ENCODE peak calls at places on chromosome 18, in seven cellular contexts. Z is endothelial cell, N is glutamatergic neuron, X is mucosa of descending colon, E is epithelial cell of esophagus, D is left ventricle myocardium inferior, M is AG09309. S is an unnamed sample.

GRCh38 chr18:62418258-62418657 is 93.1 kb downstream of the TNFRSF11A start:
- DNase-seq in Z (no peak), N (no peak), X (no peak), E (no peak), D (no peak), M (no peak), S (peak)

GRCh38 chr18:74480149-74480651 is 16.0 kb upstream of the CNDP2 start:
- DNase-seq in Z (no peak), N (no peak), X (no peak), E (no peak), D (no peak), M (no peak), S (peak)

GRCh38 chr18:47254341-47254939 is 3.0 kb upstream of the SKOR2 start:
- DNase-seq in Z (peak), N (no peak), X (no peak), E (peak), D (peak), M (no peak), S (no peak)

GRCh38 chr18:5890606-5891360 is 4.5 kb downstream of the TMEM200C start:
- DNase-seq in Z (peak), N (peak), X (peak), E (peak), D (peak), M (no peak), S (no peak)

GRCh38 chr18:47730795-47731194 is 199.7 kb downstream of the SMAD2 start:
- DNase-seq in Z (no peak), N (no peak), X (no peak), E (no peak), D (no peak), M (no peak), S (no peak)

GRCh38 chr18:34330308-34330707 is 105.6 kb upstream of the NOL4 start:
- DNase-seq in Z (no peak), N (no peak), X (no peak), E (no peak), D (no peak), M (no peak), S (no peak)

GRCh38 chr18:33918571-33918970 is 306.1 kb downstream of the NOL4 start:
- DNase-seq in Z (no peak), N (no peak), X (no peak), E (no peak), D (no peak), M (no peak), S (no peak)

GRCh38 chr18:7177131-7177744 is 53.7 kb upstream of the LRRC30 start:
- DNase-seq in Z (peak), N (peak), X (no peak), E (peak), D (no peak), M (peak), S (peak)

GRCh38 chr18:79526468-79527460 is 131.0 kb downstream of the NFATC1 start:
- DNase-seq in Z (no peak), N (peak), X (no peak), E (no peak), D (no peak), M (no peak), S (peak)

GRCh38 chr18:68972176-68972575 is 174.3 kb downstream of the CCDC102B start:
- DNase-seq in Z (no peak), N (no peak), X (no peak), E (peak), D (no peak), M (no peak), S (no peak)

GRCh38 chr18:49747876-49748275 is 65.5 kb downstream of the ACAA2 start:
- DNase-seq in Z (no peak), N (no peak), X (no peak), E (no peak), D (no peak), M (no peak), S (no peak)

GRCh38 chr18:46877329-46877987 is 39.8 kb downstream of the PIAS2 start:
- DNase-seq in Z (no peak), N (no peak), X (no peak), E (peak), D (no peak), M (no peak), S (no peak)

GRCh38 chr18:49277395-49278036 is 182.9 kb downstream of the DYM start:
- DNase-seq in Z (no peak), N (no peak), X (no peak), E (peak), D (no peak), M (peak), S (no peak)

GRCh38 chr18:49193252-49193651 is 242.5 kb upstream of the SMAD7 start:
- DNase-seq in Z (no peak), N (no peak), X (no peak), E (no peak), D (no peak), M (no peak), S (no peak)

GRCh38 chr18:46070683-46071614 is 1.1 kb downstream of the PSTPIP2 start:
- DNase-seq in Z (peak), N (no peak), X (no peak), E (no peak), D (no peak), M (no peak), S (no peak)

GRCh38 chr18:48136544-48137353 is 206.3 kb upstream of the SMAD2 start:
- DNase-seq in Z (peak), N (no peak), X (no peak), E (no peak), D (no peak), M (no peak), S (no peak)

GRCh38 chr18:12254137-12254819 is at the start of gene CIDEA:
- DNase-seq in Z (peak), N (peak), X (no peak), E (peak), D (no peak), M (no peak), S (no peak)
- TF ChIP-seq CTCF in Z (no peak), N (no peak), X (no peak), E (no peak), D (no peak), M (no peak), S (no peak)

DNA sequence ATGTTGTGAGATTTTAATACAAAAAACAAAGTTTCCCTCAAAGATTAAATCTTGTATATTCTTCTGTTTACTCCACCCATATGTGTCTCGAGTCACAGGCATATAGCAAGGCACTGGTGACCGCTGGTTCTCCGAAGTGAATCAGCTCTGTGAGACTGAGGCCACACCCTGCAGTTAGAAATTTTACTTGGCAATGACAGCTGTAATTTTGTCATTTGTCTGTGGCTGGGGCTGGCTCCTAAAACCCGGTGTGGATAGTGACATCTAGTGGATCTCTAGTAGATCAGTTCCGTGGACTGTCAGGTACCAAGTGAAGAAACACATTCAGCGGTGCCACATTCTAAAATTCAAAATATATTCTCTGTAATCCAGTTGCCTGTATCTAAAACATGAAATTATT is 278.0 kb downstream of the NEDD4L start:
- DNase-seq in Z (no peak), N (no peak), X (peak), E (peak), D (peak), M (peak), S (peak)
- TF ChIP-seq CTCF in Z (no peak), N (no peak), X (peak), E (peak), D (peak), M (peak), S (peak)

DNA sequence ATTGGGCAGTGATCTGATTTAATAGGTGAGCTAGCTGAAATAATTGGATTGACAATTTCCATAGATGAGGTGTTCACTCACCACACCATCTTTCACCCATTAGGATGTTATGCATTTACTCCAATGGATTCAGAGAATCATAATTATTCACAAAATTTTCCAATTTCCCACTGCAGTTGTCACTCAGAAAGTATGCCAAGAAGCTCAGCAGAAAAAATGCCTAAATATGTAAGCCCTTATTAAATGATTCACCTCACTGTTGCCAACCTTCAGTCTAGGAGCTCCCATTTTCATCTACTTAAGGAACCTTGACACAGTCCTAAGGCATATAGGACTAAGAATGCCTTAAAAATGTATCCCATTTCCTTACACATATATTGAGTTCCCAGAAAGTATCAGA is 94.3 kb downstream of the MBD2 start:
- DNase-seq in Z (no peak), N (no peak), X (no peak), E (no peak), D (no peak), M (no peak), S (no peak)
- TF ChIP-seq CTCF in Z (no peak), N (no peak), X (no peak), E (no peak), D (no peak), M (no peak), S (no peak)

GRCh38 chr18:66557091-66557490 is 46.8 kb downstream of the CDH19 start:
- DNase-seq in Z (no peak), N (no peak), X (no peak), E (peak), D (no peak), M (no peak), S (no peak)

GRCh38 chr18:66562279-66562678 is 41.6 kb downstream of the CDH19 start:
- DNase-seq in Z (no peak), N (no peak), X (no peak), E (no peak), D (no peak), M (no peak), S (no peak)

GRCh38 chr18:66564236-66564635 is 39.7 kb downstream of the CDH19 start:
- DNase-seq in Z (no peak), N (no peak), X (no peak), E (no peak), D (no peak), M (no peak), S (no peak)

GRCh38 chr18:66558773-66559172 is 45.1 kb downstream of the CDH19 start:
- DNase-seq in Z (no peak), N (no peak), X (no peak), E (peak), D (no peak), M (no peak), S (no peak)

GRCh38 chr18:66560092-66560491 is 43.8 kb downstream of the CDH19 start:
- DNase-seq in Z (peak), N (no peak), X (no peak), E (peak), D (no peak), M (no peak), S (no peak)
- TF ChIP-seq CTCF in Z (peak), N (peak), X (no peak), E (peak), D (peak), M (no peak), S (no peak)

GRCh38 chr18:54946149-54946581 is 13.1 kb downstream of the CCDC68 start:
- DNase-seq in Z (no peak), N (no peak), X (peak), E (peak), D (peak), M (no peak), S (peak)
- TF ChIP-seq CTCF in Z (no peak), N (no peak), X (no peak), E (no peak), D (no peak), M (no peak), S (no peak)

GRCh38 chr18:44834867-44835469 is 154.3 kb downstream of the SETBP1 start:
- DNase-seq in Z (no peak), N (no peak), X (no peak), E (no peak), D (no peak), M (no peak), S (no peak)
- TF ChIP-seq CTCF in Z (no peak), N (no peak), X (no peak), E (no peak), D (peak), M (no peak), S (no peak)

S was measured in right atrium auricular region.